ENCODE peak calls at places on chromosomes 13 and 19, in nine cellular contexts. L, W, T, Y, B, F, I, X and R are unnamed samples.

GRCh38 chr19:18848860-18849661 is 17.3 kb downstream of the UPF1 start:
- DNase-seq in L (no peak), W (no peak), T (no peak), Y (no peak), B (peak), F (no peak), I (no peak), X (no peak), R (no peak)

GRCh38 chr13:77422724-77423123 is 95.8 kb upstream of the MYCBP2 start:
- DNase-seq in L (no peak), W (no peak), T (no peak), Y (no peak), B (no peak), F (no peak), I (no peak), X (no peak), R (no peak)

GRCh38 chr13:44738463-44738862 is 162.3 kb upstream of the TSC22D1 start:
- DNase-seq in L (no peak), W (no peak), T (no peak), Y (no peak), B (no peak), F (no peak), I (no peak), X (no peak), R (no peak)

GRCh38 chr19:16252459-16253205 is 54.9 kb downstream of the AP1M1 start:
- DNase-seq in L (no peak), W (no peak), T (no peak), Y (peak), B (no peak), F (no peak), I (no peak), X (no peak), R (no peak)

GRCh38 chr13:111283457-111283856 is 37.0 kb upstream of the TEX29 start:
- DNase-seq in L (no peak), W (no peak), T (no peak), Y (no peak), B (no peak), F (no peak), I (no peak), X (no peak), R (no peak)

GRCh38 chr13:111178417-111178816 is 63.3 kb downstream of the ARHGEF7 start:
- DNase-seq in L (no peak), W (no peak), T (no peak), Y (no peak), B (no peak), F (no peak), I (peak), X (no peak), R (no peak)

GRCh38 chr19:8610041-8610927 is at the start of gene ADAMTS10:
- DNase-seq in L (peak), W (peak), T (peak), Y (peak), B (peak), F (no peak), I (no peak), X (peak), R (peak)

GRCh38 chr19:42024622-42025111 is 30.6 kb upstream of the ATP1A3 start:
- DNase-seq in L (no peak), W (no peak), T (no peak), Y (no peak), B (no peak), F (no peak), I (no peak), X (no peak), R (no peak)

GRCh38 chr19:34179066-34179465 is 6.8 kb downstream of the LSM14A start:
- DNase-seq in L (no peak), W (no peak), T (no peak), Y (no peak), B (no peak), F (no peak), I (no peak), X (no peak), R (peak)

GRCh38 chr19:8373867-8374813 is 10.2 kb downstream of the ANGPTL4 start:
- DNase-seq in L (no peak), W (no peak), T (no peak), Y (peak), B (no peak), F (no peak), I (peak), X (no peak), R (no peak)

GRCh38 chr19:18541992-18542935 is 1.1 kb downstream of the FKBP8 start:
- DNase-seq in L (no peak), W (peak), T (no peak), Y (peak), B (no peak), F (no peak), I (no peak), X (no peak), R (no peak)

GRCh38 chr13:43569688-43570087 is 217.1 kb downstream of the ENOX1 start:
- DNase-seq in L (no peak), W (no peak), T (no peak), Y (no peak), B (no peak), F (no peak), I (no peak), X (no peak), R (no peak)

GRCh38 chr13:109803822-109804221 is 17.4 kb upstream of the IRS2 start:
- DNase-seq in L (no peak), W (no peak), T (no peak), Y (no peak), B (no peak), F (no peak), I (no peak), X (no peak), R (no peak)

GRCh38 chr13:20165417-20166257 is 4.8 kb upstream of the GJA3 start:
- DNase-seq in L (no peak), W (no peak), T (no peak), Y (no peak), B (no peak), F (no peak), I (no peak), X (no peak), R (no peak)

GRCh38 chr19:53041366-53041765 is 3.2 kb upstream of the ERVV-2 start:
- DNase-seq in L (no peak), W (no peak), T (no peak), Y (no peak), B (no peak), F (no peak), I (no peak), X (no peak), R (no peak)

GRCh38 chr13:20394506-20394905 is 131.2 kb downstream of the CRYL1 start:
- DNase-seq in L (no peak), W (no peak), T (no peak), Y (peak), B (no peak), F (no peak), I (no peak), X (no peak), R (no peak)

GRCh38 chr13:24605923-24606372 is 74.3 kb upstream of the ATP12A start:
- DNase-seq in L (no peak), W (no peak), T (no peak), Y (peak), B (peak), F (no peak), I (peak), X (no peak), R (peak)

GRCh38 chr13:98411617-98412310 is 165.1 kb downstream of the STK24 start:
- DNase-seq in L (no peak), W (no peak), T (no peak), Y (no peak), B (no peak), F (no peak), I (no peak), X (no peak), R (no peak)

GRCh38 chr19:14318873-14319272 is 62.4 kb upstream of the ADGRE5 start:
- DNase-seq in L (peak), W (peak), T (no peak), Y (peak), B (peak), F (no peak), I (no peak), X (no peak), R (no peak)

GRCh38 chr19:57302020-57302465 is 18.2 kb upstream of the ZNF543 start:
- DNase-seq in L (no peak), W (no peak), T (no peak), Y (no peak), B (peak), F (peak), I (peak), X (no peak), R (no peak)

GRCh38 chr13:114101325-114101821 is 31.1 kb downstream of the RASA3 start:
- DNase-seq in L (no peak), W (peak), T (peak), Y (no peak), B (no peak), F (no peak), I (no peak), X (no peak), R (no peak)

GRCh38 chr13:82758056-82758455 is 1124.2 kb downstream of the SLITRK1 start:
- DNase-seq in L (no peak), W (no peak), T (no peak), Y (peak), B (peak), F (no peak), I (peak), X (no peak), R (no peak)

GRCh38 chr19:46951236-46951986 is 68.2 kb upstream of the NPAS1 start:
- DNase-seq in L (no peak), W (peak), T (no peak), Y (no peak), B (no peak), F (no peak), I (peak), X (no peak), R (peak)

GRCh38 chr19:47797996-47798903 is 6.1 kb downstream of the TPRX1 start:
- DNase-seq in L (no peak), W (no peak), T (no peak), Y (no peak), B (no peak), F (no peak), I (no peak), X (no peak), R (no peak)

GRCh38 chr19:34925278-34925855 is 1.3 kb upstream of the ZNF30 start:
- DNase-seq in L (no peak), W (no peak), T (no peak), Y (no peak), B (no peak), F (no peak), I (no peak), X (no peak), R (no peak)